ENCODE peak calls at places on chromosomes 16 and 17, in six cellular contexts. P is foreskin fibroblast, N is MCF 10A, K is stomach, E is astrocyte, R is astrocyte of the spinal cord. B is an unnamed sample.

GRCh38 chr16:19417640-19418039 is at the start of gene TMC5:
- DNase-seq in E (no peak), R (no peak), K (peak), P (no peak), N (no peak), B (no peak)

GRCh38 chr17:77374170-77374936 is 233.6 kb downstream of the SEC14L1 start:
- DNase-seq in R (peak), P (peak), N (no peak), K (peak), E (peak), B (peak)

GRCh38 chr17:17492085-17492484 is 4.1 kb downstream of the RASD1 start:
- DNase-seq in N (no peak), E (no peak), P (no peak), R (no peak), K (no peak), B (no peak)

GRCh38 chr17:32222621-32223020 is 43.0 kb upstream of the RHBDL3 start:
- DNase-seq in R (peak), N (peak), P (no peak), E (no peak), K (no peak), B (no peak)

GRCh38 chr16:15604460-15605390 is 38.2 kb downstream of the MARF1 start:
- DNase-seq in P (no peak), R (no peak), N (no peak), E (no peak), K (no peak), B (no peak)

GRCh38 chr16:1078579-1079021 is 6.1 kb downstream of the SSTR5 start:
- DNase-seq in E (peak), N (peak), P (no peak), R (peak), K (peak), B (peak)

GRCh38 chr17:40415390-40415789 is 2.3 kb downstream of the TOP2A start:
- DNase-seq in E (no peak), R (peak), K (no peak), P (peak), N (peak), B (peak)

GRCh38 chr17:63840591-63841349 is 1.7 kb downstream of the SMARCD2 start:
- DNase-seq in N (no peak), E (no peak), R (no peak), P (peak), K (no peak), B (no peak)

GRCh38 chr17:82495844-82496528 is 23.5 kb upstream of the FOXK2 start:
- DNase-seq in E (no peak), R (no peak), K (no peak), N (peak), P (no peak), B (no peak)

GRCh38 chr17:27423651-27424050 is 32.6 kb upstream of the KSR1 start:
- DNase-seq in R (no peak), K (no peak), E (peak), P (no peak), N (no peak), B (peak)

GRCh38 chr16:19746561-19746960 is 28.5 kb downstream of the IQCK start:
- DNase-seq in K (no peak), N (no peak), P (no peak), E (no peak), R (no peak), B (no peak)

GRCh38 chr17:78148286-78149016 is 2.3 kb downstream of the C17orf99 start:
- DNase-seq in P (no peak), E (no peak), K (no peak), R (no peak), N (no peak), B (no peak)

GRCh38 chr17:77778636-77779524 is 179.6 kb upstream of the TNRC6C start:
- DNase-seq in N (peak), P (no peak), R (no peak), E (peak), K (peak), B (no peak)

GRCh38 chr16:77788196-77789084 is at the start of gene VAT1L:
- DNase-seq in K (no peak), E (peak), R (peak), P (peak), N (peak), B (no peak)

GRCh38 chr17:36934759-36935630 is 2.3 kb upstream of the LHX1 start:
- DNase-seq in P (no peak), R (no peak), K (no peak), E (no peak), N (no peak), B (no peak)

GRCh38 chr16:83843657-83844056 is 35.9 kb downstream of the HSBP1 start:
- DNase-seq in K (no peak), P (no peak), R (no peak), N (no peak), E (no peak), B (no peak)

GRCh38 chr17:8121531-8122390 is 2.1 kb downstream of the HES7 start:
- DNase-seq in E (peak), N (peak), R (peak), P (peak), K (no peak), B (peak)

GRCh38 chr17:69103557-69104233 is 38.0 kb downstream of the ABCA6 start:
- DNase-seq in N (no peak), E (no peak), K (no peak), P (no peak), R (no peak), B (no peak)

GRCh38 chr17:78041401-78042179 is 83.1 kb downstream of the TNRC6C start:
- DNase-seq in E (no peak), P (no peak), K (no peak), N (peak), R (no peak), B (no peak)

GRCh38 chr16:69324013-69324531 is 6.3 kb downstream of the PDF start:
- DNase-seq in N (no peak), P (no peak), R (no peak), K (peak), E (no peak), B (no peak)

GRCh38 chr17:9086577-9086976 is 65.3 kb downstream of the NTN1 start:
- DNase-seq in E (no peak), N (no peak), R (no peak), K (no peak), P (no peak), B (no peak)

GRCh38 chr16:813204-813915 is 12.8 kb upstream of the GNG13 start:
- DNase-seq in R (no peak), E (no peak), N (no peak), K (no peak), P (no peak), B (peak)

GRCh38 chr16:76670125-76670857 is 393.1 kb downstream of the CNTNAP4 start:
- DNase-seq in P (no peak), K (no peak), N (no peak), E (no peak), R (no peak), B (no peak)

GRCh38 chr17:79874329-79874981 is 35.2 kb upstream of the CBX4 start:
- DNase-seq in P (no peak), E (peak), K (no peak), N (peak), R (peak), B (no peak)

GRCh38 chr17:61770043-61770442 is 93.3 kb downstream of the BRIP1 start:
- DNase-seq in P (peak), R (no peak), N (no peak), K (no peak), E (no peak), B (peak)

GRCh38 chr16:55478827-55479559 is at the start of gene MMP2:
- DNase-seq in P (peak), E (peak), N (no peak), K (peak), R (peak), B (peak)

GRCh38 chr16:86772671-86773338 is 194.5 kb downstream of the FOXL1 start:
- DNase-seq in E (peak), R (peak), N (no peak), P (peak), K (no peak), B (peak)

GRCh38 chr16:49469323-49469670 is 95.7 kb downstream of the C16orf78 start:
- DNase-seq in R (no peak), K (no peak), E (no peak), N (no peak), P (no peak), B (no peak)

GRCh38 chr17:1577186-1577585 is 14.6 kb upstream of the PITPNA start:
- DNase-seq in R (peak), N (peak), K (peak), P (peak), E (peak), B (peak)

GRCh38 chr17:35051183-35051578 is 12.3 kb downstream of the RFFL start:
- DNase-seq in N (no peak), P (no peak), R (no peak), K (no peak), E (no peak), B (no peak)

GRCh38 chr16:72978212-72978611 is 69.7 kb downstream of the ZFHX3 start:
- DNase-seq in K (no peak), R (peak), E (no peak), N (no peak), P (no peak), B (no peak)

GRCh38 chr16:79169239-79169638 is 431.3 kb downstream of the MAF start:
- DNase-seq in P (no peak), K (no peak), E (no peak), R (no peak), N (no peak), B (no peak)

GRCh38 chr16:68072038-68072695 is 13.0 kb upstream of the NFATC3 start:
- DNase-seq in P (peak), K (no peak), N (peak), E (no peak), R (peak), B (peak)

GRCh38 chr16:7688811-7689210 is 356.2 kb downstream of the RBFOX1 start:
- DNase-seq in P (no peak), N (no peak), R (no peak), E (no peak), K (no peak), B (no peak)
- TF ChIP-seq CTCF in P (no peak), N (no peak), R (no peak), E (no peak), K (no peak), B (no peak)

DNA sequence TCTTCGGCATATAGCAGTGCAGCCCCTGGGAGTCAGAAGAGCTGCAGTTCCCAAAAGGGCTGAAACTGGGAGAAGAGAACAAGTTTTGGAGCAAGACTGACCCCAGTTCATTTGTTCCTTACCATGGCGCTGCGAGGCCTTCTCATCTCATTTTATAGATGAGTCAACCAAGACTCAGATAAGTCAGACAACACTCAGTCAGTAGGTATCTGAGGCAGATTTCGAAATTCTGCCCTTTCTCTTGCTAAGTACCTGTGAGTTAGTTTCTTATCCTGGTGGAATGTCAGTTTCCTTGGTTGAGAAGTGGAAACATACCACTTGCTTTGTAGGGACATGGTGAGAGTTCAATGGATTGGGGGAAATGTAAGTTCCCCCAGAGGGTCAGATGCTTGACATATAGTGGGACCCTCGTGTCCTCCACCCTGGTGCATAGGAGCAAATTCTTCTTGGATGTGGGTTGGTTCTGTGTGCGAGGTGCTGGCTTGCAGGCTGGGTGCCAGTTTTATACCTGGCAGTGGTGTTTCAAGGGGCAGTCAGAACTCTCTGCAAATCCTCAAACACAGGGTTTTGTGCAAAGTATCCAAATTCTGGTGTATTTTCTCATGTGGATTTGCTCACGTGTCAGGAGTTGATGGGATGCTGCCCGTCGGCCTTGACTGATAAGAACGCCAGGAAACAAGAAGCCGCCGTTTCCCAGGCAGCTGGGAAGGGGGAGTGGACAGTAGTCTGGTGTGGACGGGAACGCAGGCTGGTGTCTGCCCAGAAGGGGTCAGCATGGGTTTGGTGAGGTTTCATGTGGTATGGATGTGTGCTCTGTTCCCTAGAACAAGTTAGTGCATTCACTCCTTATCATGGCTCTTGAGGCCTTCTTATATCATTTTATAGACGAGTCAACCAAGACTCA is 61.1 kb upstream of the CIBAR2 start:
- DNase-seq in P (peak), E (peak), R (peak), K (no peak), N (peak), B (peak)
- TF ChIP-seq CTCF in P (peak), E (no peak), R (peak), K (no peak), N (no peak), B (peak)

GRCh38 chr16:81437860-81438259 is 6.7 kb upstream of the CMIP start:
- DNase-seq in P (no peak), R (no peak), E (no peak), K (no peak), N (no peak), B (no peak)
- TF ChIP-seq CTCF in P (no peak), R (no peak), E (no peak), K (no peak), N (no peak), B (no peak)

GRCh38 chr16:57802635-57803412 is 533 bp upstream of the KIFC3 start:
- DNase-seq in E (peak), K (peak), R (peak), N (no peak), P (no peak), B (no peak)

GRCh38 chr16:57803413-57803990 is 1.2 kb upstream of the KIFC3 start:
- DNase-seq in K (no peak), N (no peak), P (no peak), R (no peak), E (no peak), B (no peak)

GRCh38 chr16:57801098-57801855 is 1.0 kb downstream of the KIFC3 start:
- DNase-seq in R (peak), N (peak), P (peak), E (peak), K (no peak), B (peak)

GRCh38 chr16:57800213-57801097 is 1.8 kb downstream of the KIFC3 start:
- DNase-seq in E (no peak), N (no peak), R (no peak), K (peak), P (no peak), B (no peak)

DNA sequence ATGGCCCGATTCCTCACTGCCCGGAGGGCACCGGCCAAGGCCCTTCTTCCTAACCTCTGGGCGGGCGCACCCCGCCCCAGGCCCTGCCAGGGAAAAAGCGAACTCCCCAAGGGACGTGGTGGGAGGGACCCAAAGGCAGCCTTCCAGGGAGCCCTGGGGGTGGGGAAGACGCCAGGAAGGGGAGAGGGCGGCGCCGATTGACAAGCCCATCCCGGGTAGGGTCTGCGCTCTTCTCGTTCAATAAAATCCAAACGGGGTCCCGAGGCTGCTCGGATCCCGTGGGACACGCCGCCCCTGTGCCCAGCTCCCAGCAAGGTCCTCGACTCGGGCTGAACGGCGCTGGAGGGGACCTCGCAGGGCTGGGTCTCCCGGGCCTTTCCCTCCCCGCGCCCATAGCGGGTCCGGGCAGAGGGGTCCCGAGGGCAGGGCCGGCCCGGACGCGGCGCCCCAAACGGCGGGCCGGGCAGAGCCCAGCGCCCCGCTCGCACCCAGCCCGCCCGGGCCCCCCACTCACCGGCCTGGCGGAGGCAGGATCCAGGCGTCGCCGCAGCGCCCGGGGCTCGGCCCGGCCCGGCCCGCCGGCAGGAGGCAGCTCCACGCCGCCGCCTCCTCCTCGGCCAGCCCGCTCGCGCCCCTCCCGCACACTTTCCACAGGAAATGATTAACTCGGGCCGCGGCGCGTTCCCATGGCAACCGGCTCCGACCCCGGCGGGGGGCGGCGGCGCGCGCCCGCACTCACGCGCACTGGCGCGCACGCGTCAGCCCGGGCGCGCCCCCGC is at the start of gene KIFC3:
- DNase-seq in K (peak), E (peak), N (peak), P (peak), R (peak), B (peak)
- TF ChIP-seq CTCF in K (no peak), E (no peak), N (peak), P (no peak), R (no peak), B (peak)

GRCh38 chr17:67164298-67164697 is 80.7 kb downstream of the HELZ start:
- DNase-seq in P (no peak), R (no peak), E (no peak), N (no peak), K (no peak), B (no peak)
- TF ChIP-seq CTCF in P (no peak), R (no peak), E (no peak), N (no peak), K (no peak), B (no peak)

GRCh38 chr16:88759245-88759975 is 25.6 kb downstream of the PIEZO1 start:
- DNase-seq in R (peak), K (peak), P (no peak), N (no peak), E (no peak), B (no peak)
- TF ChIP-seq CTCF in R (no peak), K (no peak), P (no peak), N (no peak), E (no peak), B (no peak)

GRCh38 chr16:10368984-10369551 is 16.8 kb upstream of the ATF7IP2 start:
- DNase-seq in E (peak), K (no peak), R (no peak), N (peak), P (no peak), B (no peak)
- TF ChIP-seq CTCF in E (no peak), K (no peak), R (no peak), N (no peak), P (no peak), B (no peak)

B was measured in HFFc6.